ENCODE peak calls at places on chromosome 3, in nine cellular contexts. F, M, V, Q, Y, W, B, X and U are unnamed samples.

GRCh38 chr3:143885803-143886427 is 37.6 kb upstream of the SLC9A9 start:
- DNase-seq in F (peak; percentile 7), M (no peak), V (peak; percentile 63), Q (peak; percentile 53), Y (peak; percentile 26), W (no peak), B (peak; percentile 73), X (peak; percentile 48), U (peak; percentile 55)

GRCh38 chr3:129576514-129577345 is 29.7 kb downstream of the PLXND1 start:
- DNase-seq in F (no peak), M (peak; percentile 13), V (no peak), Q (peak; percentile 93), Y (no peak), W (no peak), B (no peak), X (no peak), U (peak; percentile 70)

GRCh38 chr3:167450195-167450594 is 23.6 kb downstream of the SERPINI2 start:
- DNase-seq in F (no peak), M (no peak), V (no peak), Q (no peak), Y (no peak), W (no peak), B (no peak), X (no peak), U (no peak)

GRCh38 chr3:44984335-44984734 is 8.3 kb downstream of the EXOSC7 start:
- DNase-seq in F (no peak), M (no peak), V (no peak), Q (peak; percentile 51), Y (no peak), W (no peak), B (no peak), X (no peak), U (peak; percentile 16)

GRCh38 chr3:10981961-10982360 is 10.6 kb upstream of the SLC6A1 start:
- DNase-seq in F (no peak), M (no peak), V (peak; percentile 39), Q (no peak), Y (no peak), W (no peak), B (no peak), X (no peak), U (no peak)

GRCh38 chr3:116179091-116179490 is 266.2 kb downstream of the LSAMP start:
- DNase-seq in F (no peak), M (no peak), V (no peak), Q (no peak), Y (peak; percentile 66), W (no peak), B (no peak), X (no peak), U (peak; percentile 3)

GRCh38 chr3:40891186-40891585 is 308.1 kb upstream of the CTNNB1 start:
- DNase-seq in F (no peak), M (no peak), V (no peak), Q (no peak), Y (no peak), W (no peak), B (no peak), X (no peak), U (no peak)

GRCh38 chr3:139476348-139476747 is at the start of gene RBP2:
- DNase-seq in F (no peak), M (no peak), V (no peak), Q (no peak), Y (no peak), W (no peak), B (no peak), X (no peak), U (no peak)

GRCh38 chr3:191329654-191330308 is 545 bp downstream of the UTS2B start:
- DNase-seq in F (no peak), M (no peak), V (peak; percentile 61), Q (peak; percentile 53), Y (peak; percentile 38), W (no peak), B (peak; percentile 84), X (peak; percentile 9), U (peak; percentile 40)

GRCh38 chr3:172201990-172202318 is 162.6 kb downstream of the FNDC3B start:
- DNase-seq in F (no peak), M (no peak), V (peak; percentile 96), Q (no peak), Y (peak; percentile 66), W (no peak), B (peak; percentile 50), X (no peak), U (no peak)

GRCh38 chr3:13121553-13122001 is 48.3 kb upstream of the IQSEC1 start:
- DNase-seq in F (no peak), M (no peak), V (no peak), Q (no peak), Y (no peak), W (no peak), B (no peak), X (no peak), U (no peak)

GRCh38 chr3:38564631-38565338 is 68.6 kb downstream of the EXOG start:
- DNase-seq in F (no peak), M (no peak), V (no peak), Q (no peak), Y (no peak), W (no peak), B (no peak), X (no peak), U (no peak)

GRCh38 chr3:45647148-45647619 is 42.0 kb upstream of the SACM1L start:
- DNase-seq in F (no peak), M (no peak), V (peak; percentile 94), Q (peak; percentile 84), Y (peak; percentile 83), W (no peak), B (no peak), X (no peak), U (peak; percentile 94)

GRCh38 chr3:15768421-15769255 is 29.1 kb downstream of the ANKRD28 start:
- DNase-seq in F (no peak), M (no peak), V (peak; percentile 96), Q (peak; percentile 70), Y (peak; percentile 89), W (no peak), B (peak; percentile 65), X (peak; percentile 10), U (peak; percentile 9)

GRCh38 chr3:137647179-137647578 is 116.9 kb upstream of the SOX14 start:
- DNase-seq in F (no peak), M (no peak), V (no peak), Q (no peak), Y (no peak), W (no peak), B (peak; percentile 81), X (no peak), U (no peak)

GRCh38 chr3:157160652-157161480 is 919 bp upstream of the CCNL1 start:
- DNase-seq in F (peak; percentile 47), M (peak; percentile 38), V (peak; percentile 97), Q (peak; percentile 93), Y (peak; percentile 93), W (no peak), B (peak; percentile 68), X (peak; percentile 33), U (peak; percentile 66)

GRCh38 chr3:12729313-12729676 is 29.8 kb downstream of the TMEM40 start:
- DNase-seq in F (no peak), M (no peak), V (no peak), Q (no peak), Y (no peak), W (no peak), B (no peak), X (no peak), U (no peak)

GRCh38 chr3:118380576-118380975 is 654.1 kb downstream of the IGSF11 start:
- DNase-seq in F (no peak), M (no peak), V (no peak), Q (no peak), Y (no peak), W (no peak), B (no peak), X (no peak), U (peak; percentile 27)

GRCh38 chr3:89624494-89624893 is 517.1 kb downstream of the EPHA3 start:
- DNase-seq in F (no peak), M (no peak), V (no peak), Q (no peak), Y (no peak), W (no peak), B (no peak), X (no peak), U (no peak)

GRCh38 chr3:161310649-161311423 is 60.5 kb downstream of the SPTSSB start:
- DNase-seq in F (peak; percentile 30), M (no peak), V (no peak), Q (no peak), Y (no peak), W (peak; percentile 3), B (no peak), X (no peak), U (no peak)

GRCh38 chr3:119427669-119428068 is 35.7 kb downstream of the TMEM39A start:
- DNase-seq in F (no peak), M (no peak), V (peak; percentile 25), Q (peak; percentile 5), Y (no peak), W (no peak), B (peak; percentile 45), X (no peak), U (no peak)

GRCh38 chr3:127409421-127410136 is 121.7 kb upstream of the PRR20G start:
- DNase-seq in F (no peak), M (no peak), V (no peak), Q (no peak), Y (no peak), W (no peak), B (no peak), X (no peak), U (no peak)

GRCh38 chr3:128498901-128499530 is 6.0 kb upstream of the GATA2 start:
- DNase-seq in F (no peak), M (no peak), V (no peak), Q (no peak), Y (no peak), W (no peak), B (no peak), X (no peak), U (no peak)

GRCh38 chr3:110598847-110599490 is 472.6 kb upstream of the NECTIN3 start:
- DNase-seq in F (no peak), M (no peak), V (peak; percentile 15), Q (no peak), Y (peak; percentile 52), W (no peak), B (peak; percentile 73), X (no peak), U (no peak)